ENCODE peak calls at places on chromosomes 13 and 19, in four cellular contexts. D is heart right ventricle, H is mucosa of descending colon, P is astrocyte of the cerebellum. M is an unnamed sample.

GRCh38 chr19:35714601-35715354 is 3.0 kb upstream of the KMT2B start:
- DNase-seq in D (no peak), P (no peak), H (no peak), M (no peak)

GRCh38 chr19:10555613-10555979 is 10.2 kb downstream of the KRI1 start:
- DNase-seq in H (no peak), P (no peak), D (no peak), M (no peak)

GRCh38 chr19:2132731-2133490 is 18.5 kb downstream of the AP3D1 start:
- DNase-seq in H (no peak), P (no peak), D (peak), M (peak)

GRCh38 chr13:45847554-45848224 is 3.9 kb downstream of the SIAH3 start:
- DNase-seq in P (no peak), D (peak), H (peak), M (no peak)

GRCh38 chr19:47363758-47364529 is 14.8 kb downstream of the DHX34 start:
- DNase-seq in D (no peak), H (no peak), P (no peak), M (no peak)

GRCh38 chr13:60696602-60697001 is 299.6 kb downstream of the TDRD3 start:
- DNase-seq in H (no peak), P (no peak), D (no peak), M (no peak)

GRCh38 chr19:49355890-49356289 is 6.3 kb downstream of the TEAD2 start:
- DNase-seq in P (no peak), D (peak), H (no peak), M (no peak)

GRCh38 chr13:76812971-76813691 is 73.1 kb downstream of the KCTD12 start:
- DNase-seq in H (no peak), D (peak), P (no peak), M (peak)

GRCh38 chr13:80814541-80814940 is 473.6 kb upstream of the SPRY2 start:
- DNase-seq in P (no peak), D (no peak), H (no peak), M (no peak)

GRCh38 chr19:40804783-40805242 is 5.8 kb downstream of the EGLN2 start:
- DNase-seq in H (peak), D (no peak), P (no peak), M (no peak)
- TF ChIP-seq CTCF in H (no peak), D (no peak), P (peak), M (no peak)

DNA sequence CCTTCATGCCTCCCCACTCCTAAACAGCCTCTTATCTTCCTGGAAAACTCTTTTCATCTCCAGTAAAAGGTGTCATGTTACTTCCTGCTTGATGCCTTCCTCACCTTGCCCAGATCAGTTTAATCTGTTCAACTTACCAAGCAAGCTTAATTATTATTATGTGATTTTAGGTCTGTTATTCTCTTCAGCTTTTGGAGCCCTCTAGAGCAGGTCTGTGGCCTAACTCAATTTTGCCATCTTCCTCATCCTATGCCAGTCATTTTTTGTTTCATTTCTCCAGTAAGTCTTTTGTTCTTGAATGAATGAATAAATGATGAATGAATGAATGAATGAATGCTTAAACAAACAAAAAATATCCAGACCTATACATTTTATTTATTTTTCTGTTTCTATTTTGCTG is 528.3 kb downstream of the DCT start:
- DNase-seq in D (no peak), P (no peak), H (no peak), M (no peak)
- TF ChIP-seq CTCF in D (no peak), P (peak), H (no peak), M (peak)

GRCh38 chr13:21338156-21338555 is 120.9 kb downstream of the ZDHHC20 start:
- DNase-seq in D (no peak), H (no peak), P (no peak), M (no peak)
- TF ChIP-seq CTCF in D (no peak), H (no peak), P (peak), M (no peak)

DNA sequence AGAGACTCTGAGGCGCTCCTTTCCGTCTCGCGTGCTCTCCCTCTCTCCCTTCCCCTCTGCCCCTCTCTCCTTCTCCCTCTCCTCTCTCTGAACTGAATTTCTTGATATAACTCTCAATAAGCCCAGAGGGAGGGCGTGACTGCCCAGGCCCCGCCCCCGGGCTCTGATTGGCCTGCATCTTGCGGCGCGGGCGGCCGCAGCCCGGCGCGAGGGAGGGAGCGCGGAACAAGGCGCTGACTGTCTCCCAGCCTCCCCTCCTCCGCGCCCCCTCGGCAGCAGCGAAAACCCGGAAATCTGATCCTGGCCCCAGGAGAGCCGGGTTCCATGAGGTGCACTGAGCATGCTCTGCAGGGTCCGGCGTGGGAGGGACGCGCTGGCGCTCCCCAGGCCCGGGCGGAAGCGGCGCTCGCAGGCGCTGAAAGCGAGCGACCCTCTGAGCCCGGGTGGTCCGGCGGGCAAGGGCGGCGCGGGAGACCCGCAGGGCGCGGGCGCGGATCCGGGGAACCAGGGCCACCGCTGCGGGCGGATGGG is at the start of gene PCDH9:
- DNase-seq in D (peak), H (peak), P (peak), M (peak)
- TF ChIP-seq CTCF in D (no peak), H (no peak), P (no peak), M (no peak)

GRCh38 chr13:44371421-44371820 is 2.2 kb upstream of the SERP2 start:
- DNase-seq in H (no peak), P (no peak), D (no peak), M (no peak)

GRCh38 chr13:44368599-44369368 is 4.8 kb upstream of the SERP2 start:
- DNase-seq in P (no peak), D (no peak), H (no peak), M (no peak)

GRCh38 chr13:44373601-44374347 is at the start of gene SERP2:
- DNase-seq in H (peak), P (no peak), D (peak), M (no peak)

GRCh38 chr13:44374348-44374712 is 706 bp downstream of the SERP2 start:
- DNase-seq in H (no peak), P (no peak), D (no peak), M (no peak)

GRCh38 chr13:44373247-44373600 is 400 bp upstream of the SERP2 start:
- DNase-seq in H (no peak), P (no peak), D (no peak), M (no peak)
- TF ChIP-seq CTCF in H (no peak), P (no peak), D (no peak), M (no peak)

GRCh38 chr19:18063463-18063862 is 23.3 kb downstream of the IL12RB1 start:
- DNase-seq in P (no peak), H (no peak), D (no peak), M (no peak)
- TF ChIP-seq CTCF in P (no peak), H (no peak), D (no peak), M (no peak)

GRCh38 chr19:13055213-13056051 is 47.2 kb downstream of the LYL1 start:
- DNase-seq in P (peak), H (peak), D (peak), M (peak)
- TF ChIP-seq CTCF in P (no peak), H (no peak), D (no peak), M (peak)